ENCODE peak calls at places on chromosomes 2 and 18, in nine cellular contexts. A is AG04450, F is colonic mucosa, U is cardiac fibroblast, E is OCI-LY7, S is AG10803, J is fibroblast of lung, T is heart left ventricle, B is fibroblast of villous mesenchyme. L is an unnamed sample.

GRCh38 chr2:150325656-150326055 is 161.8 kb downstream of the RND3 start:
- DNase-seq in A (no peak), F (no peak), U (peak), E (no peak), S (no peak), J (peak), T (no peak), B (no peak), L (no peak)

GRCh38 chr2:229141626-229142025 is 129.5 kb downstream of the PID1 start:
- DNase-seq in A (no peak), F (no peak), U (peak), E (no peak), S (peak), J (peak), T (no peak), B (peak), L (no peak)

GRCh38 chr2:169175112-169175511 is 105.7 kb downstream of the DHRS9 start:
- DNase-seq in A (no peak), F (no peak), U (no peak), E (no peak), S (no peak), J (no peak), T (no peak), B (no peak), L (no peak)

GRCh38 chr2:136025057-136025973 is 39.9 kb upstream of the DARS1 start:
- DNase-seq in A (no peak), F (peak), U (peak), E (peak), S (peak), J (peak), T (peak), B (peak), L (peak)

GRCh38 chr2:96917008-96917575 is 47.2 kb upstream of the SEMA4C start:
- DNase-seq in A (no peak), F (peak), U (no peak), E (no peak), S (no peak), J (peak), T (no peak), B (no peak), L (no peak)

GRCh38 chr18:61738488-61738887 is 154.3 kb downstream of the RNF152 start:
- DNase-seq in A (no peak), F (no peak), U (peak), E (no peak), S (peak), J (peak), T (no peak), B (peak), L (no peak)

GRCh38 chr2:120323214-120323613 is 22.7 kb upstream of the INHBB start:
- DNase-seq in A (no peak), F (no peak), U (peak), E (no peak), S (peak), J (peak), T (peak), B (peak), L (no peak)

GRCh38 chr18:79428287-79428686 is 32.6 kb downstream of the NFATC1 start:
- DNase-seq in A (no peak), F (no peak), U (no peak), E (no peak), S (no peak), J (no peak), T (no peak), B (no peak), L (no peak)

GRCh38 chr2:25187729-25188350 is 19.5 kb upstream of the POMC start:
- DNase-seq in A (no peak), F (no peak), U (no peak), E (no peak), S (no peak), J (no peak), T (no peak), B (no peak), L (no peak)

GRCh38 chr2:2719781-2720180 is 388.7 kb upstream of the MYT1L start:
- DNase-seq in A (no peak), F (no peak), U (no peak), E (no peak), S (no peak), J (no peak), T (no peak), B (no peak), L (no peak)

GRCh38 chr2:240819404-240820013 is 510 bp downstream of the KIF1A start:
- DNase-seq in A (no peak), F (no peak), U (no peak), E (no peak), S (no peak), J (no peak), T (no peak), B (no peak), L (peak)

GRCh38 chr2:32711219-32711618 is 83.4 kb downstream of the TTC27 start:
- DNase-seq in A (peak), F (no peak), U (peak), E (no peak), S (peak), J (peak), T (no peak), B (peak), L (no peak)

GRCh38 chr2:67255933-67256615 is 141.1 kb upstream of the ETAA1 start:
- DNase-seq in A (peak), F (no peak), U (peak), E (no peak), S (peak), J (peak), T (no peak), B (peak), L (no peak)

GRCh38 chr18:58046087-58046793 is 2.2 kb downstream of the NEDD4L start:
- DNase-seq in A (no peak), F (no peak), U (no peak), E (no peak), S (no peak), J (peak), T (no peak), B (no peak), L (peak)

GRCh38 chr2:58571181-58571852 is 330.2 kb upstream of the FANCL start:
- DNase-seq in A (peak), F (peak), U (peak), E (peak), S (peak), J (peak), T (peak), B (peak), L (peak)

GRCh38 chr2:23606196-23606595 is 221.2 kb downstream of the KLHL29 start:
- DNase-seq in A (no peak), F (no peak), U (no peak), E (no peak), S (no peak), J (no peak), T (no peak), B (no peak), L (no peak)

GRCh38 chr2:51413726-51414125 is 381.8 kb upstream of the NRXN1 start:
- DNase-seq in A (no peak), F (no peak), U (no peak), E (no peak), S (no peak), J (peak), T (no peak), B (no peak), L (no peak)

GRCh38 chr2:230925879-230926765 is 1.1 kb upstream of the GPR55 start:
- DNase-seq in A (no peak), F (no peak), U (no peak), E (no peak), S (no peak), J (no peak), T (no peak), B (no peak), L (peak)

GRCh38 chr2:156892449-156893335 is 364.8 kb upstream of the GALNT5 start:
- DNase-seq in A (no peak), F (no peak), U (peak), E (peak), S (peak), J (peak), T (no peak), B (peak), L (no peak)

GRCh38 chr2:180823546-180824141 is 156.8 kb upstream of the UBE2E3 start:
- DNase-seq in A (peak), F (no peak), U (peak), E (no peak), S (peak), J (peak), T (no peak), B (no peak), L (no peak)

GRCh38 chr2:198321522-198322088 is 517.2 kb downstream of the PLCL1 start:
- DNase-seq in A (no peak), F (no peak), U (peak), E (no peak), S (no peak), J (peak), T (no peak), B (peak), L (no peak)

GRCh38 chr2:234271342-234271741 is 220.8 kb downstream of the SPP2 start:
- DNase-seq in A (no peak), F (no peak), U (no peak), E (no peak), S (no peak), J (no peak), T (no peak), B (no peak), L (no peak)

GRCh38 chr2:73255007-73255644 is 21.0 kb downstream of the CCT7 start:
- DNase-seq in A (no peak), F (no peak), U (no peak), E (no peak), S (no peak), J (no peak), T (no peak), B (no peak), L (peak)

GRCh38 chr2:147364597-147364996 is 480.2 kb upstream of the ACVR2A start:
- DNase-seq in A (no peak), F (no peak), U (no peak), E (peak), S (no peak), J (no peak), T (no peak), B (peak), L (no peak)

GRCh38 chr2:2913601-2914120 is 464.0 kb downstream of the EIPR1 start:
- DNase-seq in A (no peak), F (no peak), U (no peak), E (no peak), S (no peak), J (no peak), T (no peak), B (no peak), L (no peak)

GRCh38 chr18:75127143-75128021 is 81.6 kb downstream of the PTGR3 start:
- DNase-seq in A (no peak), F (peak), U (no peak), E (no peak), S (no peak), J (peak), T (no peak), B (no peak), L (no peak)

GRCh38 chr2:207432471-207432870 is 97.3 kb upstream of the CREB1 start:
- DNase-seq in A (peak), F (no peak), U (peak), E (no peak), S (peak), J (peak), T (no peak), B (peak), L (no peak)

GRCh38 chr2:25844089-25844488 is 34.2 kb downstream of the ASXL2 start:
- DNase-seq in A (peak), F (no peak), U (peak), E (no peak), S (peak), J (peak), T (no peak), B (peak), L (no peak)

GRCh38 chr2:62297642-62298010 is 101.7 kb downstream of the B3GNT2 start:
- DNase-seq in A (no peak), F (no peak), U (peak), E (no peak), S (no peak), J (no peak), T (no peak), B (peak), L (peak)

GRCh38 chr2:133324150-133324561 is 244.1 kb downstream of the NCKAP5 start:
- DNase-seq in A (peak), F (no peak), U (peak), E (no peak), S (peak), J (peak), T (no peak), B (peak), L (no peak)

GRCh38 chr2:60867848-60868247 is 13.5 kb upstream of the REL start:
- DNase-seq in A (no peak), F (no peak), U (peak), E (peak), S (no peak), J (no peak), T (no peak), B (no peak), L (no peak)

GRCh38 chr2:235232474-235233435 is 261.1 kb upstream of the AGAP1 start:
- DNase-seq in A (no peak), F (no peak), U (no peak), E (no peak), S (no peak), J (no peak), T (no peak), B (no peak), L (no peak)

GRCh38 chr2:66390152-66390551 is 44.8 kb upstream of the MEIS1 start:
- DNase-seq in A (no peak), F (no peak), U (no peak), E (no peak), S (no peak), J (no peak), T (no peak), B (no peak), L (no peak)

GRCh38 chr2:42804338-42804737 is 12.0 kb upstream of the HAAO start:
- DNase-seq in A (no peak), F (no peak), U (peak), E (no peak), S (peak), J (no peak), T (no peak), B (peak), L (no peak)

GRCh38 chr18:79784965-79785770 is 12.6 kb upstream of the KCNG2 start:
- DNase-seq in A (no peak), F (no peak), U (peak), E (peak), S (peak), J (peak), T (no peak), B (peak), L (no peak)

GRCh38 chr2:48045613-48046012 is 139.3 kb upstream of the FBXO11 start:
- DNase-seq in A (no peak), F (no peak), U (no peak), E (peak), S (no peak), J (no peak), T (no peak), B (no peak), L (no peak)

GRCh38 chr2:48050711-48051110 is 144.4 kb upstream of the FBXO11 start:
- DNase-seq in A (no peak), F (no peak), U (no peak), E (no peak), S (no peak), J (no peak), T (no peak), B (no peak), L (no peak)

GRCh38 chr2:48049371-48049770 is 143.1 kb upstream of the FBXO11 start:
- DNase-seq in A (no peak), F (no peak), U (no peak), E (no peak), S (no peak), J (no peak), T (no peak), B (no peak), L (no peak)

GRCh38 chr2:48043746-48044145 is 137.4 kb upstream of the FBXO11 start:
- DNase-seq in A (no peak), F (no peak), U (no peak), E (no peak), S (no peak), J (peak), T (no peak), B (no peak), L (no peak)

DNA sequence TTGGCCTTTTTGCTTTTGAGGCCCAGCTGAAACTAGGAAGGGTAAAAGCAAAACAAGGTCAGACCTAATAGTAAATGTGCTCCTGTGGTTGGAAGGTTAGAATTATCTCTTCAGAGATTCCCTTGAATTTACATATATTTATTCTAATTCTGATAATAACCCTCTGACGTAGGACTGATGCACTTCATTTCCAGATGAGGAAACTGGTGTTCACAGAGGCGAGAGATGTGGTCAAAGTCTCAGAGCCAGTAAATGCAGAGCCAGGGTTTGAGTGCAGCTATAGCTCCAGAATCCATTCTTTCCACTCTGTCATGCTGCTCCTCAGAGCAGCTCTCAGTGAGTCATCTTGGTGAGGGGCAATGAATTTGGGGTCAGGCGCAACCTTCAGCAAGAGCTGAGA is 142.4 kb upstream of the FBXO11 start:
- DNase-seq in A (no peak), F (no peak), U (peak), E (no peak), S (no peak), J (no peak), T (no peak), B (no peak), L (no peak)
- H3K4me3 ChIP-seq in A (no peak), F (no peak), U (no peak), E (no peak), S (no peak), J (no peak), T (no peak), B (no peak), L (no peak)

GRCh38 chr2:152646264-152646663 is 71.0 kb downstream of the PRPF40A start:
- DNase-seq in A (no peak), F (no peak), U (no peak), E (no peak), S (no peak), J (no peak), T (no peak), B (no peak), L (no peak)
- TF ChIP-seq CTCF in A (no peak), F (no peak), U (no peak), E (no peak), S (no peak), J (no peak), T (no peak), B (no peak), L (no peak)

GRCh38 chr2:101622633-101623521 is 74.6 kb upstream of the MAP4K4 start:
- DNase-seq in A (no peak), F (no peak), U (no peak), E (no peak), S (no peak), J (no peak), T (no peak), B (no peak), L (peak)
- H3K4me3 ChIP-seq in A (no peak), F (no peak), U (no peak), E (no peak), S (no peak), J (no peak), T (no peak), B (no peak), L (no peak)

GRCh38 chr2:109214651-109215371 is 85.8 kb downstream of the SH3RF3 start:
- DNase-seq in A (no peak), F (no peak), U (no peak), E (no peak), S (no peak), J (no peak), T (no peak), B (peak), L (no peak)

GRCh38 chr2:109217362-109218086 is 88.5 kb downstream of the SH3RF3 start:
- DNase-seq in A (peak), F (no peak), U (peak), E (no peak), S (peak), J (peak), T (no peak), B (peak), L (peak)

GRCh38 chr2:109218087-109218791 is 89.2 kb downstream of the SH3RF3 start:
- DNase-seq in A (peak), F (no peak), U (no peak), E (no peak), S (peak), J (peak), T (no peak), B (peak), L (no peak)

GRCh38 chr2:109215866-109216265 is 86.9 kb downstream of the SH3RF3 start:
- DNase-seq in A (no peak), F (no peak), U (no peak), E (no peak), S (no peak), J (no peak), T (no peak), B (no peak), L (no peak)

DNA sequence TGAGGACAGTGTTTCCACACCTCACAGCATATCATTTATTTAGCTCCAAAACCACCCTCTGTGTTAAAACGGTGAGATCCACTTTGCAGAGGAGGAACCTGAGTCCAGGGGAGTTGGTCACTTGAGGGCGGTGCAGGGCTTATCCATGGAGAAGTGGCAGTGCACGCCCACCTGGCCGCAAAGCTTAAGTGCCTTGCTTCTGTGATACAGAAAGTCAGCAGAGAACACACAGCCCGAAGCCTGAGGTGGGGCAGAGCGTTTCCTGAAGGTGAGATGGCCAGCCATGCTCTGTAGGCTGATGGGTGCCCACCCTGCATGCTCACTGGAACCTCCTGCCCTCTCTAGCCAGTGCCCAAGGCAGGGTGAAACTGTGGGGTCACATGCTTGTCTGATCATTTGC is 87.3 kb downstream of the SH3RF3 start:
- DNase-seq in A (no peak), F (no peak), U (no peak), E (no peak), S (no peak), J (no peak), T (no peak), B (peak), L (peak)
- TF ChIP-seq CTCF in A (no peak), F (no peak), U (no peak), E (no peak), S (no peak), J (no peak), T (no peak), B (no peak), L (peak)

DNA sequence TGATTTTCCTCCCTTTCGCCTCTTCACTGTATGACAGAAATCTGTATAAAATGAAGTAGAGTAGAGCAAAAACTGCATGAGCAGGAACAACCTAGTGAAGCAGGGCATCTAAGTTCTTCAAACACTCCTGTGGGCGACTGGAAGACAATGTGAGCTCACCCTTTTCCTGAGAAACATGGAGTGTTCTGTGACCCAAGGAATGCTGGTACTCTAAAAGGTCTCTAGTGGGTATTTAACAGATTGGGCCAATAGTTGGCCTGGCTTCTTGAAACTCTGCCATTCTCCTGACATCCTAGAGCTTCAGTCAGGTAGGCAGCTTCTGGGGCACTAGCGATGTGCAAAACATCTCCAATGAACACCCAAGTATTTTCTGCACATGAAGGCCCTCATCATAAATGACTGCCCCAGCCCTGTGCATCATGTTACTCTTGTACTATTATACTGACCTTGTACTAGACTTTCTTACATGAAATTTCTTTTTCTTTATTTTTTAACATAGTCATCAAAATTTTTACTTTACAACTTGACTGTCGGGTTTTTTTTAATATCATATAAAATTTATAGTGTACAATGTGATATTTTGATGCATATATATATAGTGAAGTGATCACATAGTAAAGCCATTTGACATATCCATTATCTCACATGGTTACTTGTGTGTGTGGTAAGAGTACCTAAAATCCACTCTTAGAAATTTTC is 294.6 kb upstream of the SESTD1 start:
- DNase-seq in A (no peak), F (no peak), U (no peak), E (no peak), S (no peak), J (no peak), T (no peak), B (no peak), L (no peak)
- H3K4me3 ChIP-seq in A (no peak), F (no peak), U (no peak), E (no peak), S (no peak), J (no peak), T (no peak), B (no peak), L (no peak)

DNA sequence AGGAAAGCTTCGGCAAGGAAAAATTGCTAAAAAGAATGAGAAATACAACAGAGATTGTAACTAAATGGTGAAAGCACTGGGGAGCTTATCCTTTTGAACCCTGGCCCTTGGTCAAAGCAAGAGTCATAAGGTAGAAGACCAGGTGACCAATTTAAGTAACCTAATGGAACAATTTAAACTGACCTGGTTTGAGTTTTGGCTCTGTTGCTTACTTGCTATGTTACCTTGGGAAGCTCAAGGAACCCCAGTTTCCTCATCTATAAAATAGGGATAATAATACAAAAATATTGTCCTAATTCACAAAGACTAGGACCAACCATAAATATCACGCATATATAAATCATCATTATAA is 48.6 kb downstream of the NHEJ1 start:
- DNase-seq in A (no peak), F (no peak), U (no peak), E (no peak), S (no peak), J (no peak), T (no peak), B (no peak), L (no peak)
- TF ChIP-seq CTCF in A (no peak), F (no peak), U (no peak), E (no peak), S (no peak), J (no peak), T (no peak), B (no peak), L (no peak)